ENCODE peak calls at places on chromosomes 6 and 20, in seven cellular contexts. One of them, this sample, is unnamed.

GRCh38 chr20:49306903-49307336 is 29.1 kb upstream of the ZNFX1 start:
- DNase-seq in stimulated activated CD4-positive, alpha-beta T cell treated with anti-CD3 and anti-CD28 coated beads, Interleukin-4, amount 100 ng/mL, for 1 hour: no peak
- DNase-seq in NCI-H526: peak; percentile 86
- DNase-seq in neural progenitor cell: no peak
- DNase-seq in EL: no peak
- DNase-seq in HEK293T: no peak
- DNase-seq in amniotic stem cell: no peak
- DNase-seq in this sample: no peak

GRCh38 chr20:49345538-49345937 is 67.7 kb upstream of the ZNFX1 start:
- DNase-seq in HEK293T: no peak
- DNase-seq in NCI-H526: no peak
- DNase-seq in amniotic stem cell: peak; percentile 8
- DNase-seq in neural progenitor cell: no peak
- DNase-seq in EL: peak; percentile 96
- DNase-seq in stimulated activated CD4-positive, alpha-beta T cell treated with anti-CD3 and anti-CD28 coated beads, Interleukin-4, amount 100 ng/mL, for 1 hour: no peak
- DNase-seq in this sample: peak; percentile 54

GRCh38 chr6:15907914-15908518 is 220.9 kb upstream of the MYLIP start:
- DNase-seq in neural progenitor cell: no peak
- DNase-seq in stimulated activated CD4-positive, alpha-beta T cell treated with anti-CD3 and anti-CD28 coated beads, Interleukin-4, amount 100 ng/mL, for 1 hour: no peak
- DNase-seq in EL: no peak
- DNase-seq in amniotic stem cell: no peak
- DNase-seq in HEK293T: no peak
- DNase-seq in NCI-H526: peak; percentile 95
- DNase-seq in this sample: no peak

GRCh38 chr20:22575087-22575721 is 9.2 kb downstream of the FOXA2 start:
- DNase-seq in stimulated activated CD4-positive, alpha-beta T cell treated with anti-CD3 and anti-CD28 coated beads, Interleukin-4, amount 100 ng/mL, for 1 hour: no peak
- DNase-seq in amniotic stem cell: no peak
- DNase-seq in HEK293T: no peak
- DNase-seq in EL: peak; percentile 13
- DNase-seq in NCI-H526: peak; percentile 34
- DNase-seq in neural progenitor cell: peak; percentile 55
- DNase-seq in this sample: no peak

GRCh38 chr6:158770948-158771347 is 48.2 kb downstream of the EZR start:
- DNase-seq in EL: no peak
- DNase-seq in stimulated activated CD4-positive, alpha-beta T cell treated with anti-CD3 and anti-CD28 coated beads, Interleukin-4, amount 100 ng/mL, for 1 hour: no peak
- DNase-seq in HEK293T: no peak
- DNase-seq in neural progenitor cell: no peak
- DNase-seq in amniotic stem cell: no peak
- DNase-seq in NCI-H526: no peak
- DNase-seq in this sample: no peak

GRCh38 chr6:78911218-78911617 is 43.9 kb downstream of the IRAK1BP1 start:
- DNase-seq in neural progenitor cell: no peak
- DNase-seq in stimulated activated CD4-positive, alpha-beta T cell treated with anti-CD3 and anti-CD28 coated beads, Interleukin-4, amount 100 ng/mL, for 1 hour: no peak
- DNase-seq in EL: no peak
- DNase-seq in HEK293T: no peak
- DNase-seq in amniotic stem cell: no peak
- DNase-seq in NCI-H526: no peak
- DNase-seq in this sample: no peak

GRCh38 chr20:59605691-59606364 is 1.5 kb downstream of the PHACTR3 start:
- DNase-seq in neural progenitor cell: peak; percentile 41
- DNase-seq in NCI-H526: no peak
- DNase-seq in amniotic stem cell: no peak
- DNase-seq in EL: no peak
- DNase-seq in stimulated activated CD4-positive, alpha-beta T cell treated with anti-CD3 and anti-CD28 coated beads, Interleukin-4, amount 100 ng/mL, for 1 hour: no peak
- DNase-seq in HEK293T: no peak
- DNase-seq in this sample: no peak

GRCh38 chr20:29690274-29690673 is 1567.2 kb upstream of the DEFB115 start:
- DNase-seq in amniotic stem cell: no peak
- DNase-seq in NCI-H526: no peak
- DNase-seq in neural progenitor cell: no peak
- DNase-seq in stimulated activated CD4-positive, alpha-beta T cell treated with anti-CD3 and anti-CD28 coated beads, Interleukin-4, amount 100 ng/mL, for 1 hour: no peak
- DNase-seq in HEK293T: no peak
- DNase-seq in EL: no peak
- DNase-seq in this sample: no peak

GRCh38 chr20:63933646-63934045 is 22.6 kb downstream of the UCKL1 start:
- DNase-seq in neural progenitor cell: no peak
- DNase-seq in stimulated activated CD4-positive, alpha-beta T cell treated with anti-CD3 and anti-CD28 coated beads, Interleukin-4, amount 100 ng/mL, for 1 hour: no peak
- DNase-seq in amniotic stem cell: no peak
- DNase-seq in EL: no peak
- DNase-seq in HEK293T: no peak
- DNase-seq in NCI-H526: no peak
- DNase-seq in this sample: no peak

GRCh38 chr6:44269168-44269920 is 906 bp upstream of the TMEM151B start:
- DNase-seq in stimulated activated CD4-positive, alpha-beta T cell treated with anti-CD3 and anti-CD28 coated beads, Interleukin-4, amount 100 ng/mL, for 1 hour: no peak
- DNase-seq in HEK293T: no peak
- DNase-seq in EL: no peak
- DNase-seq in neural progenitor cell: no peak
- DNase-seq in amniotic stem cell: no peak
- DNase-seq in NCI-H526: no peak
- DNase-seq in this sample: no peak

GRCh38 chr6:38527371-38527770 is 112.4 kb downstream of the BTBD9 start:
- DNase-seq in stimulated activated CD4-positive, alpha-beta T cell treated with anti-CD3 and anti-CD28 coated beads, Interleukin-4, amount 100 ng/mL, for 1 hour: no peak
- DNase-seq in EL: no peak
- DNase-seq in neural progenitor cell: no peak
- DNase-seq in NCI-H526: no peak
- DNase-seq in HEK293T: no peak
- DNase-seq in amniotic stem cell: no peak
- DNase-seq in this sample: no peak

GRCh38 chr6:125421853-125422252 is 120.1 kb upstream of the HDDC2 start:
- DNase-seq in NCI-H526: no peak
- DNase-seq in amniotic stem cell: no peak
- DNase-seq in HEK293T: peak; percentile 61
- DNase-seq in neural progenitor cell: peak; percentile 68
- DNase-seq in stimulated activated CD4-positive, alpha-beta T cell treated with anti-CD3 and anti-CD28 coated beads, Interleukin-4, amount 100 ng/mL, for 1 hour: no peak
- DNase-seq in EL: peak; percentile 2
- DNase-seq in this sample: no peak

GRCh38 chr6:28474441-28475219 is 31.3 kb upstream of the ZSCAN23 start:
- DNase-seq in NCI-H526: peak; percentile 52
- DNase-seq in EL: peak; percentile 89
- DNase-seq in amniotic stem cell: peak; percentile 56
- DNase-seq in neural progenitor cell: peak; percentile 78
- DNase-seq in HEK293T: peak; percentile 56
- DNase-seq in stimulated activated CD4-positive, alpha-beta T cell treated with anti-CD3 and anti-CD28 coated beads, Interleukin-4, amount 100 ng/mL, for 1 hour: no peak
- DNase-seq in this sample: peak; percentile 82

GRCh38 chr6:71228461-71229041 is 60.1 kb upstream of the OGFRL1 start:
- DNase-seq in neural progenitor cell: no peak
- DNase-seq in amniotic stem cell: no peak
- DNase-seq in stimulated activated CD4-positive, alpha-beta T cell treated with anti-CD3 and anti-CD28 coated beads, Interleukin-4, amount 100 ng/mL, for 1 hour: no peak
- DNase-seq in HEK293T: no peak
- DNase-seq in EL: peak; percentile 78
- DNase-seq in NCI-H526: no peak
- DNase-seq in this sample: no peak

GRCh38 chr6:111922454-111923297 is 49.4 kb upstream of the FYN start:
- DNase-seq in amniotic stem cell: no peak
- DNase-seq in stimulated activated CD4-positive, alpha-beta T cell treated with anti-CD3 and anti-CD28 coated beads, Interleukin-4, amount 100 ng/mL, for 1 hour: no peak
- DNase-seq in neural progenitor cell: peak; percentile 17
- DNase-seq in HEK293T: no peak
- DNase-seq in NCI-H526: no peak
- DNase-seq in EL: peak; percentile 56
- DNase-seq in this sample: no peak

GRCh38 chr6:89412071-89413005 is at the start of gene RRAGD:
- DNase-seq in NCI-H526: peak; percentile 90
- DNase-seq in HEK293T: peak; percentile 83
- DNase-seq in amniotic stem cell: no peak
- DNase-seq in stimulated activated CD4-positive, alpha-beta T cell treated with anti-CD3 and anti-CD28 coated beads, Interleukin-4, amount 100 ng/mL, for 1 hour: peak; percentile 68
- DNase-seq in EL: peak; percentile 6
- DNase-seq in neural progenitor cell: peak; percentile 79
- DNase-seq in this sample: no peak

GRCh38 chr6:149913085-149913484 is 9.8 kb downstream of the RAET1G start:
- DNase-seq in HEK293T: no peak
- DNase-seq in NCI-H526: no peak
- DNase-seq in EL: peak; percentile 18
- DNase-seq in neural progenitor cell: no peak
- DNase-seq in stimulated activated CD4-positive, alpha-beta T cell treated with anti-CD3 and anti-CD28 coated beads, Interleukin-4, amount 100 ng/mL, for 1 hour: no peak
- DNase-seq in amniotic stem cell: no peak
- DNase-seq in this sample: no peak

GRCh38 chr6:56851541-56852248 is 103.2 kb upstream of the BEND6 start:
- DNase-seq in NCI-H526: peak; percentile 74
- DNase-seq in stimulated activated CD4-positive, alpha-beta T cell treated with anti-CD3 and anti-CD28 coated beads, Interleukin-4, amount 100 ng/mL, for 1 hour: no peak
- DNase-seq in HEK293T: peak; percentile 64
- DNase-seq in amniotic stem cell: peak; percentile 85
- DNase-seq in neural progenitor cell: peak; percentile 86
- DNase-seq in EL: peak; percentile 91
- DNase-seq in this sample: peak; percentile 81

GRCh38 chr6:79373246-79373645 is 138.8 kb upstream of the HMGN3 start:
- DNase-seq in amniotic stem cell: no peak
- DNase-seq in HEK293T: no peak
- DNase-seq in NCI-H526: no peak
- DNase-seq in neural progenitor cell: no peak
- DNase-seq in stimulated activated CD4-positive, alpha-beta T cell treated with anti-CD3 and anti-CD28 coated beads, Interleukin-4, amount 100 ng/mL, for 1 hour: no peak
- DNase-seq in EL: no peak
- DNase-seq in this sample: no peak